ENCODE peak calls at places on chromosomes 1 and 21, in four cellular contexts. One of them, this sample, is unnamed. For H3K27me3, the result is how much of the 10 kb centered on the place peaks cover.

GRCh38 chr21:43268804-43269186 is 100.0 kb downstream of the CRYAA start:
- DNase-seq in breast epithelium: no peak
- DNase-seq in HL-60: no peak
- DNase-seq in CD8-positive, alpha-beta memory T cell: peak
- DNase-seq in this sample: no peak

GRCh38 chr1:52552505-52553371 is at the start of gene TUT4:
- DNase-seq in breast epithelium: peak
- DNase-seq in HL-60: peak
- DNase-seq in CD8-positive, alpha-beta memory T cell: peak
- DNase-seq in this sample: peak

GRCh38 chr1:40901886-40902633 is 39.9 kb upstream of the CITED4 start:
- DNase-seq in breast epithelium: peak
- DNase-seq in HL-60: peak
- DNase-seq in CD8-positive, alpha-beta memory T cell: no peak
- DNase-seq in this sample: no peak

GRCh38 chr1:201531551-201532425 is 7.1 kb upstream of the NAV1 start:
- DNase-seq in breast epithelium: no peak
- DNase-seq in HL-60: no peak
- DNase-seq in CD8-positive, alpha-beta memory T cell: no peak
- DNase-seq in this sample: no peak

GRCh38 chr1:53739109-53739681 is at the start of gene GLIS1:
- DNase-seq in breast epithelium: no peak
- DNase-seq in HL-60: peak
- DNase-seq in CD8-positive, alpha-beta memory T cell: no peak
- DNase-seq in this sample: no peak

GRCh38 chr21:44438531-44439210 is 16.6 kb upstream of the LRRC3 start:
- DNase-seq in breast epithelium: no peak
- DNase-seq in HL-60: no peak
- DNase-seq in CD8-positive, alpha-beta memory T cell: peak
- DNase-seq in this sample: no peak

GRCh38 chr1:51958824-51959223 is 31.7 kb downstream of the RAB3B start:
- DNase-seq in breast epithelium: no peak
- DNase-seq in HL-60: no peak
- DNase-seq in CD8-positive, alpha-beta memory T cell: no peak
- DNase-seq in this sample: no peak

GRCh38 chr1:51313268-51313852 is 17.0 kb downstream of the TTC39A start:
- DNase-seq in breast epithelium: no peak
- DNase-seq in HL-60: no peak
- DNase-seq in CD8-positive, alpha-beta memory T cell: no peak
- DNase-seq in this sample: no peak

GRCh38 chr1:117616356-117616755 is 10.5 kb downstream of the TENT5C start:
- DNase-seq in breast epithelium: no peak
- DNase-seq in HL-60: no peak
- DNase-seq in CD8-positive, alpha-beta memory T cell: no peak
- DNase-seq in this sample: no peak

GRCh38 chr1:179296831-179297377 is 3.3 kb downstream of the SOAT1 start:
- DNase-seq in breast epithelium: no peak
- DNase-seq in HL-60: no peak
- DNase-seq in CD8-positive, alpha-beta memory T cell: no peak
- DNase-seq in this sample: no peak

GRCh38 chr1:1135339-1136111 is 19.6 kb upstream of the C1orf159 start:
- DNase-seq in breast epithelium: no peak
- DNase-seq in HL-60: no peak
- DNase-seq in CD8-positive, alpha-beta memory T cell: no peak
- DNase-seq in this sample: no peak

GRCh38 chr1:157496121-157496526 is 56.2 kb downstream of the FCRL5 start:
- DNase-seq in breast epithelium: no peak
- DNase-seq in HL-60: no peak
- DNase-seq in CD8-positive, alpha-beta memory T cell: peak
- DNase-seq in this sample: no peak

GRCh38 chr1:66291047-66291864 is 242.7 kb upstream of the SGIP1 start:
- DNase-seq in breast epithelium: no peak
- DNase-seq in HL-60: no peak
- DNase-seq in CD8-positive, alpha-beta memory T cell: no peak
- DNase-seq in this sample: no peak

GRCh38 chr1:7149080-7149838 is 364.0 kb downstream of the CAMTA1 start:
- DNase-seq in breast epithelium: peak
- DNase-seq in HL-60: no peak
- DNase-seq in CD8-positive, alpha-beta memory T cell: no peak
- DNase-seq in this sample: no peak

GRCh38 chr1:201208236-201208635 is 17.6 kb downstream of the IGFN1 start:
- DNase-seq in breast epithelium: no peak
- DNase-seq in HL-60: no peak
- DNase-seq in CD8-positive, alpha-beta memory T cell: peak
- DNase-seq in this sample: no peak

GRCh38 chr1:16352842-16353535 is 709 bp upstream of the FBXO42 start:
- DNase-seq in breast epithelium: no peak
- DNase-seq in HL-60: no peak
- DNase-seq in CD8-positive, alpha-beta memory T cell: no peak
- DNase-seq in this sample: no peak

GRCh38 chr1:77133731-77134358 is 85.4 kb downstream of the PIGK start:
- DNase-seq in breast epithelium: no peak
- DNase-seq in HL-60: no peak
- DNase-seq in CD8-positive, alpha-beta memory T cell: no peak
- DNase-seq in this sample: no peak

GRCh38 chr1:163213626-163214025 is 10.9 kb upstream of the RGS5 start:
- DNase-seq in breast epithelium: no peak
- DNase-seq in HL-60: no peak
- DNase-seq in CD8-positive, alpha-beta memory T cell: no peak
- DNase-seq in this sample: no peak

GRCh38 chr1:53026254-53026653 is 35.8 kb upstream of the PODN start:
- DNase-seq in breast epithelium: no peak
- DNase-seq in HL-60: no peak
- DNase-seq in CD8-positive, alpha-beta memory T cell: no peak
- DNase-seq in this sample: no peak

GRCh38 chr1:42334240-42335049 is 590 bp downstream of the FOXJ3 start:
- DNase-seq in breast epithelium: peak
- DNase-seq in HL-60: peak
- DNase-seq in CD8-positive, alpha-beta memory T cell: peak
- DNase-seq in this sample: no peak

GRCh38 chr1:225629483-225629882 is 23.4 kb downstream of the ENAH start:
- DNase-seq in breast epithelium: no peak
- DNase-seq in HL-60: no peak
- DNase-seq in CD8-positive, alpha-beta memory T cell: no peak
- DNase-seq in this sample: no peak

GRCh38 chr1:168892945-168893344 is 163.9 kb upstream of the DPT start:
- DNase-seq in breast epithelium: no peak
- DNase-seq in HL-60: no peak
- DNase-seq in CD8-positive, alpha-beta memory T cell: no peak
- DNase-seq in this sample: no peak

GRCh38 chr1:15046487-15047165 is 106.9 kb upstream of the TMEM51 start:
- DNase-seq in breast epithelium: peak
- DNase-seq in HL-60: peak
- DNase-seq in CD8-positive, alpha-beta memory T cell: no peak
- DNase-seq in this sample: no peak

GRCh38 chr1:225486856-225487255 is 59.0 kb upstream of the LBR start:
- DNase-seq in breast epithelium: no peak
- DNase-seq in HL-60: no peak
- DNase-seq in CD8-positive, alpha-beta memory T cell: no peak
- DNase-seq in this sample: no peak

GRCh38 chr1:160108888-160109662 is 6.5 kb upstream of the ATP1A2 start:
- DNase-seq in breast epithelium: no peak
- DNase-seq in HL-60: no peak
- DNase-seq in CD8-positive, alpha-beta memory T cell: no peak
- DNase-seq in this sample: no peak

GRCh38 chr21:29299906-29300546 is 1.3 kb downstream of the BACH1 start:
- DNase-seq in breast epithelium: no peak
- DNase-seq in HL-60: no peak
- DNase-seq in CD8-positive, alpha-beta memory T cell: peak
- DNase-seq in this sample: peak

GRCh38 chr1:86704972-86705632 is 726 bp downstream of the SH3GLB1 start:
- DNase-seq in breast epithelium: peak
- DNase-seq in HL-60: peak
- DNase-seq in CD8-positive, alpha-beta memory T cell: peak
- DNase-seq in this sample: peak

GRCh38 chr1:8324176-8324810 is 6.4 kb downstream of the SLC45A1 start:
- DNase-seq in breast epithelium: no peak
- DNase-seq in HL-60: no peak
- DNase-seq in CD8-positive, alpha-beta memory T cell: no peak
- DNase-seq in this sample: no peak

GRCh38 chr1:41884256-41885240 is 34.2 kb downstream of the HIVEP3 start:
- DNase-seq in breast epithelium: no peak
- DNase-seq in HL-60: no peak
- DNase-seq in CD8-positive, alpha-beta memory T cell: no peak
- DNase-seq in this sample: no peak

GRCh38 chr21:45405271-45405818 is 380 bp downstream of the COL18A1 start:
- DNase-seq in breast epithelium: no peak
- DNase-seq in HL-60: no peak
- DNase-seq in CD8-positive, alpha-beta memory T cell: peak
- DNase-seq in this sample: no peak

GRCh38 chr21:34182436-34182835 is 109.1 kb downstream of the MRPS6 start:
- DNase-seq in breast epithelium: no peak
- DNase-seq in HL-60: no peak
- DNase-seq in CD8-positive, alpha-beta memory T cell: no peak
- DNase-seq in this sample: no peak

DNA sequence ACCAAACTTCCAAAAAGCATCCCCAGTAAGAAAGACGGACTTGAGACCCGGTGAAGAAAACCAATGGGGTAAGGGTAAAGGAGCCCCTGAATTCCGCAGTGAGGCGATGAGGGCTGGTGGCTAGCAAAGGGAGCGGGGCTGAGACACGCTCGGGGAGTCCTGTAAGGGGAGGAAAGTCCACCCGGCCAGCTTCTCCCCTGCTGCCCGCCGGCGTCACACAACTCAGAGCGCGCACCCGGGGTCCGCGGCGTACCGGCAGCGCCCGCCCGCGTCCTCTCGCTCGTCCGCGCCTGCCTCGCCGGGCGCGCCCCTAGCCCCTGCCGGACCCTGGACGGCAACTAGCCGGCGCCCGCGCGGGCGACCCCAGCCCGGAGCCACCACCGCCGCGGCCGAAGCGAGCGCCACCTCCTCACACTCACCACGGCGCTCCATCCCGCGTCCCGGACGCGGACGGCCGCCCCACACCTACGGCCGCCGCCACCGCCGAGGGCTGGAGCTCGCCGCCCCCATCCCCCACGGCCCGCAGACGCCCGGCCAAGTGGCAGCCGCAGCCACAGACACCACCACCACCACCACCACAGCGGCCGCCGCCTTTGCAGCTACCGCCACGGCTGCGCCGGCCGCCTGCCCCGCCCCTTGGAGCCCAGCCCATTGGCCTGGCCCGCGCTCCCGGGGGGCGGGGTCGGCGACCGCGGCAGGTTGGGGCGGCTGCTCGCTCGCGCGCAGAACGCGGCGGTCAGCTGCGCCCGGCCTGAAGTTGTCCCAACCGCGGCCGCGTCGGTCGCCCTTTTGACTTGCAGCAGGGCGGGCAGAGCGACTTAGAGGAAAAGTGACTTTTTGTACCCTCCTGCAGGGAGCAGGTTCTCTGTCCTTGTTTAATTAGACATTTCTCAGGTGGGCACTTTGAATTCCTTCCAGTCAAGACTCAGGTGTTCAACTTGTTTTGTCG is 10.0 kb upstream of the ARHGAP29 start:
- DNase-seq in breast epithelium: peak
- DNase-seq in HL-60: peak
- DNase-seq in CD8-positive, alpha-beta memory T cell: no peak
- DNase-seq in this sample: no peak
- H3K27me3 ChIP-seq in breast epithelium: under half
- H3K27me3 ChIP-seq in HL-60: under half
- H3K27me3 ChIP-seq in CD8-positive, alpha-beta memory T cell: under half
- H3K27me3 ChIP-seq in this sample: under half

GRCh38 chr21:35398366-35398982 is 349.4 kb upstream of the RUNX1 start:
- DNase-seq in breast epithelium: no peak
- DNase-seq in HL-60: no peak
- DNase-seq in CD8-positive, alpha-beta memory T cell: no peak
- DNase-seq in this sample: no peak

GRCh38 chr21:35396655-35397054 is 347.6 kb upstream of the RUNX1 start:
- DNase-seq in breast epithelium: no peak
- DNase-seq in HL-60: no peak
- DNase-seq in CD8-positive, alpha-beta memory T cell: no peak
- DNase-seq in this sample: no peak

GRCh38 chr21:35400233-35400939 is 351.3 kb upstream of the RUNX1 start:
- DNase-seq in breast epithelium: no peak
- DNase-seq in HL-60: no peak
- DNase-seq in CD8-positive, alpha-beta memory T cell: peak
- DNase-seq in this sample: no peak

GRCh38 chr21:35399706-35400105 is 350.6 kb upstream of the RUNX1 start:
- DNase-seq in breast epithelium: no peak
- DNase-seq in HL-60: no peak
- DNase-seq in CD8-positive, alpha-beta memory T cell: no peak
- DNase-seq in this sample: no peak

DNA sequence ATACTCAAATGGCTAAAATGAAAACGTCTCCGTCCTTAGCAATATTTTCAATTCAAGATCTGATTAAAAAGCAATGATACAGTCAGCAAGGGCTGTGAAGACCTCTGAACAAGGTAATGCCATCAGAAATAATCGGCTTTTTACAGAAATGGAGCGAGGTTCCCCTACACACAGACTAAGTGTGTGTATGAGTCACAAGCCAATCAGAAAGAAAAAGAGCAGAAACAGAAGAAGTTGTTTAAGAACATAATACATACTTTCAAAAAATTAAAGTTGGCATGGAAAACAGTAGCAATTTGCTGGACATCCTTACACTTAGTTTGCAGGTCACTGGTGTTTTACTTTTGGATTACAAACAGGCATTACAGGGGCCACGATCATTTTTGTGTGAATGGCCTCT is 349.9 kb upstream of the RUNX1 start:
- DNase-seq in breast epithelium: no peak
- DNase-seq in HL-60: no peak
- DNase-seq in CD8-positive, alpha-beta memory T cell: no peak
- DNase-seq in this sample: no peak
- H3K27me3 ChIP-seq in breast epithelium: under half
- H3K27me3 ChIP-seq in HL-60: under half
- H3K27me3 ChIP-seq in CD8-positive, alpha-beta memory T cell: under half
- H3K27me3 ChIP-seq in this sample: under half

DNA sequence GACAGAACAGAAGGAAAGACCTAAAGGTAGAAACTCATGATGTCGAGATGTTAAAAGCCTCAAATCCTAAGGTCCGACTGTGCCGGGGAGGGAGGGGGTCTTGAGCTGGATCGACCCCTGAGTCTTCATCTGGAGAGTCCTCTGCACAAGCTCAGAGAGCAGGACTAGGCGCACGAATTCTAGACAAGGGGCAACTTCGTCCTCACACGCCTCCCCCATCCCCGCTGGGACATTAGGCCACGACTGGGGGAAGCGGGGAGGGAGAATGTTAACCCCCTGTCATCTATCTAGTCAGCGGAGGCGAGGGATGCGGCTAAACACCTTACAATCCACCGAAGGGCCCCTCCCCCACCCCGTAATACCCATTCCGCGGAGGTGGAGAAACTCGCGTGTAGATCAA is 94.7 kb downstream of the PRKAB2 start:
- DNase-seq in breast epithelium: no peak
- DNase-seq in HL-60: no peak
- DNase-seq in CD8-positive, alpha-beta memory T cell: no peak
- DNase-seq in this sample: no peak
- H3K27me3 ChIP-seq in breast epithelium: half or more
- H3K27me3 ChIP-seq in HL-60: half or more
- H3K27me3 ChIP-seq in CD8-positive, alpha-beta memory T cell: under half
- H3K27me3 ChIP-seq in this sample: half or more

GRCh38 chr21:35217504-35218060 is 168.5 kb upstream of the RUNX1 start:
- DNase-seq in breast epithelium: peak
- DNase-seq in HL-60: no peak
- DNase-seq in CD8-positive, alpha-beta memory T cell: no peak
- DNase-seq in this sample: no peak
- H3K27me3 ChIP-seq in breast epithelium: under half
- H3K27me3 ChIP-seq in HL-60: under half
- H3K27me3 ChIP-seq in CD8-positive, alpha-beta memory T cell: under half
- H3K27me3 ChIP-seq in this sample: under half